ENCODE peak calls at places on chromosome 17, in eight cellular contexts. H, R, W, X, Y, N, B and T are unnamed samples.

GRCh38 chr17:79702550-79703236 is 28.1 kb upstream of the ENPP7 start:
- DNase-seq in H (no peak), R (no peak), W (no peak), X (no peak), Y (no peak), N (no peak), B (no peak), T (no peak)

GRCh38 chr17:33366998-33367397 is 73.9 kb upstream of the ASIC2 start:
- DNase-seq in H (no peak), R (no peak), W (no peak), X (no peak), Y (no peak), N (no peak), B (no peak), T (no peak)

GRCh38 chr17:42436401-42436800 is 13.3 kb upstream of the CAVIN1 start:
- DNase-seq in H (no peak), R (no peak), W (no peak), X (peak; percentile 97), Y (no peak), N (no peak), B (no peak), T (no peak)

GRCh38 chr17:16915752-16916556 is 56.0 kb downstream of the TNFRSF13B start:
- DNase-seq in H (peak; percentile 18), R (peak; percentile 68), W (peak; percentile 15), X (no peak), Y (peak; percentile 93), N (no peak), B (no peak), T (no peak)

GRCh38 chr17:73402466-73402865 is 90.7 kb upstream of the CDC42EP4 start:
- DNase-seq in H (no peak), R (no peak), W (no peak), X (no peak), Y (no peak), N (no peak), B (no peak), T (no peak)

GRCh38 chr17:75909812-75910274 is 5.2 kb upstream of the MRPL38 start:
- DNase-seq in H (no peak), R (no peak), W (no peak), X (no peak), Y (no peak), N (no peak), B (no peak), T (no peak)

GRCh38 chr17:72591500-72592241 is 470.9 kb downstream of the SOX9 start:
- DNase-seq in H (no peak), R (peak; percentile 32), W (no peak), X (no peak), Y (peak; percentile 63), N (no peak), B (no peak), T (no peak)

GRCh38 chr17:77619851-77620250 is 338.7 kb upstream of the TNRC6C start:
- DNase-seq in H (no peak), R (no peak), W (no peak), X (no peak), Y (no peak), N (no peak), B (no peak), T (no peak)

GRCh38 chr17:56653877-56654276 is 60.4 kb downstream of the NOG start:
- DNase-seq in H (no peak), R (no peak), W (no peak), X (no peak), Y (peak; percentile 86), N (peak; percentile 21), B (peak; percentile 31), T (no peak)

GRCh38 chr17:64058547-64059115 is 38.2 kb upstream of the ICAM2 start:
- DNase-seq in H (no peak), R (no peak), W (no peak), X (no peak), Y (no peak), N (no peak), B (no peak), T (no peak)

GRCh38 chr17:72122668-72123495 is 2.1 kb downstream of the SOX9 start:
- DNase-seq in H (no peak), R (peak; percentile 62), W (no peak), X (no peak), Y (peak; percentile 67), N (no peak), B (no peak), T (peak; percentile 62)

GRCh38 chr17:82599674-82600661 is 48.3 kb downstream of the WDR45B start:
- DNase-seq in H (no peak), R (no peak), W (no peak), X (no peak), Y (no peak), N (no peak), B (no peak), T (no peak)

GRCh38 chr17:72185571-72185970 is 64.8 kb downstream of the SOX9 start:
- DNase-seq in H (no peak), R (no peak), W (no peak), X (no peak), Y (no peak), N (no peak), B (no peak), T (no peak)

GRCh38 chr17:7626307-7626706 is 1.3 kb downstream of the SAT2 start:
- DNase-seq in H (no peak), R (no peak), W (no peak), X (no peak), Y (no peak), N (no peak), B (no peak), T (no peak)

GRCh38 chr17:80501739-80502577 is 25.6 kb upstream of the NPTX1 start:
- DNase-seq in H (no peak), R (no peak), W (no peak), X (no peak), Y (no peak), N (no peak), B (no peak), T (no peak)

GRCh38 chr17:36749493-36749892 is 148.1 kb downstream of the MRM1 start:
- DNase-seq in H (no peak), R (no peak), W (no peak), X (no peak), Y (no peak), N (no peak), B (no peak), T (no peak)

GRCh38 chr17:43878260-43879082 is 28.9 kb downstream of the MPP2 start:
- DNase-seq in H (peak; percentile 41), R (peak; percentile 76), W (peak; percentile 14), X (peak; percentile 51), Y (peak; percentile 94), N (peak; percentile 75), B (peak; percentile 21), T (peak; percentile 85)